ENCODE peak calls at places on chromosomes 7 and 10, in six cellular contexts. One of them, this sample, is unnamed. For H3K4me1 and H3K9me3, the result is how much of the 10 kb centered on the place peaks cover.

GRCh38 chr7:98616381-98617050 is 569 bp upstream of the NPTX2 start:
- DNase-seq in ovary: no peak
- DNase-seq in thoracic aorta: no peak
- DNase-seq in kidney: no peak
- DNase-seq in cardiac muscle cell: no peak
- DNase-seq in naive thymus-derived CD4-positive, alpha-beta T cell: no peak
- DNase-seq in this sample: no peak

GRCh38 chr7:19442016-19442785 is 266.6 kb downstream of the POLR1F start:
- DNase-seq in ovary: no peak
- DNase-seq in thoracic aorta: no peak
- DNase-seq in kidney: no peak
- DNase-seq in cardiac muscle cell: peak
- DNase-seq in naive thymus-derived CD4-positive, alpha-beta T cell: no peak
- DNase-seq in this sample: no peak

GRCh38 chr10:74704629-74705360 is 121.6 kb upstream of the KAT6B start:
- DNase-seq in ovary: no peak
- DNase-seq in thoracic aorta: no peak
- DNase-seq in kidney: no peak
- DNase-seq in cardiac muscle cell: no peak
- DNase-seq in naive thymus-derived CD4-positive, alpha-beta T cell: no peak
- DNase-seq in this sample: no peak

GRCh38 chr10:49023071-49023470 is 83.4 kb upstream of the LRRC18 start:
- DNase-seq in ovary: no peak
- DNase-seq in thoracic aorta: no peak
- DNase-seq in kidney: no peak
- DNase-seq in cardiac muscle cell: no peak
- DNase-seq in naive thymus-derived CD4-positive, alpha-beta T cell: no peak
- DNase-seq in this sample: no peak

GRCh38 chr10:133196221-133196920 is 33.6 kb upstream of the UTF1 start:
- DNase-seq in ovary: no peak
- DNase-seq in thoracic aorta: no peak
- DNase-seq in kidney: peak
- DNase-seq in cardiac muscle cell: no peak
- DNase-seq in naive thymus-derived CD4-positive, alpha-beta T cell: no peak
- DNase-seq in this sample: no peak

GRCh38 chr10:89867964-89868363 is 166.6 kb downstream of the KIF20B start:
- DNase-seq in ovary: no peak
- DNase-seq in thoracic aorta: no peak
- DNase-seq in kidney: no peak
- DNase-seq in cardiac muscle cell: no peak
- DNase-seq in naive thymus-derived CD4-positive, alpha-beta T cell: no peak
- DNase-seq in this sample: no peak

GRCh38 chr10:119933179-119933578 is 40.6 kb downstream of the SEC23IP start:
- DNase-seq in ovary: no peak
- DNase-seq in thoracic aorta: no peak
- DNase-seq in kidney: no peak
- DNase-seq in cardiac muscle cell: peak
- DNase-seq in naive thymus-derived CD4-positive, alpha-beta T cell: no peak
- DNase-seq in this sample: no peak

GRCh38 chr10:15630353-15630752 is 89.4 kb downstream of the ITGA8 start:
- DNase-seq in ovary: no peak
- DNase-seq in thoracic aorta: no peak
- DNase-seq in kidney: no peak
- DNase-seq in cardiac muscle cell: no peak
- DNase-seq in naive thymus-derived CD4-positive, alpha-beta T cell: no peak
- DNase-seq in this sample: no peak

GRCh38 chr10:24991298-24991697 is 24.7 kb downstream of the ENKUR start:
- DNase-seq in ovary: no peak
- DNase-seq in thoracic aorta: no peak
- DNase-seq in kidney: no peak
- DNase-seq in cardiac muscle cell: no peak
- DNase-seq in naive thymus-derived CD4-positive, alpha-beta T cell: no peak
- DNase-seq in this sample: no peak

GRCh38 chr10:16968722-16969055 is 151.5 kb upstream of the RSU1 start:
- DNase-seq in ovary: no peak
- DNase-seq in thoracic aorta: no peak
- DNase-seq in kidney: no peak
- DNase-seq in cardiac muscle cell: no peak
- DNase-seq in naive thymus-derived CD4-positive, alpha-beta T cell: no peak
- DNase-seq in this sample: no peak

GRCh38 chr7:101066858-101067227 is 18.4 kb upstream of the TRIM56 start:
- DNase-seq in ovary: no peak
- DNase-seq in thoracic aorta: no peak
- DNase-seq in kidney: peak
- DNase-seq in cardiac muscle cell: no peak
- DNase-seq in naive thymus-derived CD4-positive, alpha-beta T cell: no peak
- DNase-seq in this sample: no peak

GRCh38 chr7:33744293-33744692 is 161.0 kb upstream of the BMPER start:
- DNase-seq in ovary: no peak
- DNase-seq in thoracic aorta: no peak
- DNase-seq in kidney: no peak
- DNase-seq in cardiac muscle cell: peak
- DNase-seq in naive thymus-derived CD4-positive, alpha-beta T cell: no peak
- DNase-seq in this sample: no peak

GRCh38 chr7:118477026-118477425 is 252.5 kb downstream of the ANKRD7 start:
- DNase-seq in ovary: no peak
- DNase-seq in thoracic aorta: no peak
- DNase-seq in kidney: no peak
- DNase-seq in cardiac muscle cell: no peak
- DNase-seq in naive thymus-derived CD4-positive, alpha-beta T cell: no peak
- DNase-seq in this sample: no peak

GRCh38 chr7:150446288-150446938 is 4.0 kb upstream of the GIMAP8 start:
- DNase-seq in ovary: no peak
- DNase-seq in thoracic aorta: no peak
- DNase-seq in kidney: no peak
- DNase-seq in cardiac muscle cell: no peak
- DNase-seq in naive thymus-derived CD4-positive, alpha-beta T cell: no peak
- DNase-seq in this sample: no peak

GRCh38 chr7:107108951-107109350 is 59.9 kb upstream of the HBP1 start:
- DNase-seq in ovary: no peak
- DNase-seq in thoracic aorta: no peak
- DNase-seq in kidney: no peak
- DNase-seq in cardiac muscle cell: no peak
- DNase-seq in naive thymus-derived CD4-positive, alpha-beta T cell: no peak
- DNase-seq in this sample: no peak

GRCh38 chr10:47361293-47361692 is 13.1 kb downstream of the RBP3 start:
- DNase-seq in ovary: no peak
- DNase-seq in thoracic aorta: no peak
- DNase-seq in kidney: peak
- DNase-seq in cardiac muscle cell: peak
- DNase-seq in naive thymus-derived CD4-positive, alpha-beta T cell: no peak
- DNase-seq in this sample: no peak

GRCh38 chr10:11381511-11381910 is 229.9 kb downstream of the USP6NL start:
- DNase-seq in ovary: no peak
- DNase-seq in thoracic aorta: no peak
- DNase-seq in kidney: no peak
- DNase-seq in cardiac muscle cell: no peak
- DNase-seq in naive thymus-derived CD4-positive, alpha-beta T cell: no peak
- DNase-seq in this sample: no peak

DNA sequence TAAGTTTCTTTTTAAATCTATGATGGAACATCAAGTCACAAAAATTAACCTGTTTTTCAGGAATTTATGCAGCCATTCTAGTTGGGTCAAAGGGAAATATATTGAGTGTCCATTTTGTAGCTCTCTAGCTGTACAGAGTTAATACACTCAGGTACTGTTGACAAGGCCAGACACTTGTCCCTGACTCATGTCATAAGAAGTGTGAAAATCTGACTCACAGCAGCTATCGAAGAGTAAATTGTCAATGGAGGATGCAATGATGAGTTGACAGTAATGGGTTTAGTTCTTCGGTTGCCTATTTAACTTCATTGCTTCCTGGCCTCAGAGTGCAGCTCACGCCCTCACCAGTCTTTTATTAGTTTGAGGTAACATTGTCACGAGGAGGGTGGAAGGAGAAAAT is 255.2 kb downstream of the XPNPEP1 start:
- DNase-seq in ovary: no peak
- DNase-seq in thoracic aorta: no peak
- DNase-seq in kidney: no peak
- DNase-seq in cardiac muscle cell: no peak
- DNase-seq in naive thymus-derived CD4-positive, alpha-beta T cell: no peak
- DNase-seq in this sample: no peak
- H3K4me1 ChIP-seq in ovary: under half
- H3K4me1 ChIP-seq in thoracic aorta: under half
- H3K4me1 ChIP-seq in kidney: under half
- H3K4me1 ChIP-seq in cardiac muscle cell: under half
- H3K4me1 ChIP-seq in naive thymus-derived CD4-positive, alpha-beta T cell: under half
- H3K4me1 ChIP-seq in this sample: under half

DNA sequence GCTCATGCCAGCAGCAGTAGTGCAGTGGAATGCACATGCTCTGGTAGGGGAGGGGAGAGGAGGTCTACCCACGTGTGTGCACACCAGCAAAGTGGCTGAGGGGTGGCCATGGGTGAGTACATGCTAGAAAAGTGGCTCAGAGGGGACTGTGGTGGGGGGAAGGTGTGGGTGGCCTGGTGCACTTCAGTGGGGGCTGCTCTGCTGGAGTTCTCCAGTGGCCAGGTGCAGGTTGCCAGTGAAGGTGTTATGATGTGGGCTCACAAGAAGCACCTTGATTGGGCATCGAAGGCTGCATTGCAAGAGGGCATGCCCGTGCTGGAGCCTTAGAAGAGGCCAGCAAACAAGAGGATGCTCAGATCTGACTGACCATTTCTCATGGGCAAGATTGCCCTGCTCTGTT is 613.6 kb upstream of the PHF14 start:
- DNase-seq in ovary: no peak
- DNase-seq in thoracic aorta: no peak
- DNase-seq in kidney: no peak
- DNase-seq in cardiac muscle cell: no peak
- DNase-seq in naive thymus-derived CD4-positive, alpha-beta T cell: no peak
- DNase-seq in this sample: no peak
- H3K9me3 ChIP-seq in ovary: under half
- H3K9me3 ChIP-seq in thoracic aorta: under half
- H3K9me3 ChIP-seq in kidney: under half
- H3K9me3 ChIP-seq in cardiac muscle cell: under half
- H3K9me3 ChIP-seq in naive thymus-derived CD4-positive, alpha-beta T cell: under half
- H3K9me3 ChIP-seq in this sample: under half

DNA sequence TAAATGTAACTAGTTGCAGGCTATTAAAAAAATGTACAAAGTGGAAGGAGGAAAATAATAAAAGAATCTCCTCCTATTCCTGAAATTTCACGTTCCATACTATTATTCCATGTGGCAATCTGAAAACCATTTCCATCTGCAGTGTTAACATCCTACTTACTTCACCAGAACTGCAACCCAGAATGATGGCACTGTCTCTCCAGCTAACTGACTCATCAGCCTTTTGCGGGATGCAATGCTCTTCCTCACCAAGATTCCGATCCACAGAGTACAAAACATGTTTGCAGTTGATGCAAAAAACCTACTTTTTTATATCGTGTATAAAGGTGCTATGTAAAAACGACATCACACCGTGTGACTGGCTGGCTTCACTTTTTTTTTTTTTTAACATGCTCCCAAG is 50.8 kb downstream of the ESYT2 start:
- DNase-seq in ovary: no peak
- DNase-seq in thoracic aorta: no peak
- DNase-seq in kidney: no peak
- DNase-seq in cardiac muscle cell: no peak
- DNase-seq in naive thymus-derived CD4-positive, alpha-beta T cell: no peak
- DNase-seq in this sample: no peak
- H3K27ac ChIP-seq in ovary: no peak
- H3K27ac ChIP-seq in thoracic aorta: no peak
- H3K27ac ChIP-seq in kidney: no peak
- H3K27ac ChIP-seq in cardiac muscle cell: no peak
- H3K27ac ChIP-seq in naive thymus-derived CD4-positive, alpha-beta T cell: peak
- H3K27ac ChIP-seq in this sample: peak

GRCh38 chr7:30470163-30470770 is 8.3 kb downstream of the NOD1 start:
- DNase-seq in ovary: peak
- DNase-seq in thoracic aorta: peak
- DNase-seq in kidney: no peak
- DNase-seq in cardiac muscle cell: peak
- DNase-seq in naive thymus-derived CD4-positive, alpha-beta T cell: no peak
- DNase-seq in this sample: peak

GRCh38 chr7:30472771-30473392 is 5.7 kb downstream of the NOD1 start:
- DNase-seq in ovary: no peak
- DNase-seq in thoracic aorta: no peak
- DNase-seq in kidney: no peak
- DNase-seq in cardiac muscle cell: peak
- DNase-seq in naive thymus-derived CD4-positive, alpha-beta T cell: no peak
- DNase-seq in this sample: no peak

GRCh38 chr7:30470783-30471182 is 7.8 kb downstream of the NOD1 start:
- DNase-seq in ovary: peak
- DNase-seq in thoracic aorta: peak
- DNase-seq in kidney: no peak
- DNase-seq in cardiac muscle cell: peak
- DNase-seq in naive thymus-derived CD4-positive, alpha-beta T cell: no peak
- DNase-seq in this sample: no peak

GRCh38 chr7:30472081-30472770 is 6.4 kb downstream of the NOD1 start:
- DNase-seq in ovary: no peak
- DNase-seq in thoracic aorta: no peak
- DNase-seq in kidney: no peak
- DNase-seq in cardiac muscle cell: no peak
- DNase-seq in naive thymus-derived CD4-positive, alpha-beta T cell: no peak
- DNase-seq in this sample: no peak

GRCh38 chr7:30471205-30471604 is 7.4 kb downstream of the NOD1 start:
- DNase-seq in ovary: no peak
- DNase-seq in thoracic aorta: no peak
- DNase-seq in kidney: no peak
- DNase-seq in cardiac muscle cell: no peak
- DNase-seq in naive thymus-derived CD4-positive, alpha-beta T cell: no peak
- DNase-seq in this sample: no peak
- H3K4me1 ChIP-seq in ovary: under half
- H3K4me1 ChIP-seq in thoracic aorta: half or more
- H3K4me1 ChIP-seq in kidney: under half
- H3K4me1 ChIP-seq in cardiac muscle cell: half or more
- H3K4me1 ChIP-seq in naive thymus-derived CD4-positive, alpha-beta T cell: under half
- H3K4me1 ChIP-seq in this sample: half or more

GRCh38 chr7:153047079-153047478 is 287.5 kb downstream of the ACTR3B start:
- DNase-seq in ovary: no peak
- DNase-seq in thoracic aorta: no peak
- DNase-seq in kidney: no peak
- DNase-seq in cardiac muscle cell: no peak
- DNase-seq in naive thymus-derived CD4-positive, alpha-beta T cell: no peak
- DNase-seq in this sample: no peak

GRCh38 chr7:153047569-153047968 is 288.0 kb downstream of the ACTR3B start:
- DNase-seq in ovary: no peak
- DNase-seq in thoracic aorta: no peak
- DNase-seq in kidney: no peak
- DNase-seq in cardiac muscle cell: no peak
- DNase-seq in naive thymus-derived CD4-positive, alpha-beta T cell: no peak
- DNase-seq in this sample: no peak

GRCh38 chr7:153043440-153043839 is 283.9 kb downstream of the ACTR3B start:
- DNase-seq in ovary: no peak
- DNase-seq in thoracic aorta: no peak
- DNase-seq in kidney: no peak
- DNase-seq in cardiac muscle cell: no peak
- DNase-seq in naive thymus-derived CD4-positive, alpha-beta T cell: no peak
- DNase-seq in this sample: no peak

DNA sequence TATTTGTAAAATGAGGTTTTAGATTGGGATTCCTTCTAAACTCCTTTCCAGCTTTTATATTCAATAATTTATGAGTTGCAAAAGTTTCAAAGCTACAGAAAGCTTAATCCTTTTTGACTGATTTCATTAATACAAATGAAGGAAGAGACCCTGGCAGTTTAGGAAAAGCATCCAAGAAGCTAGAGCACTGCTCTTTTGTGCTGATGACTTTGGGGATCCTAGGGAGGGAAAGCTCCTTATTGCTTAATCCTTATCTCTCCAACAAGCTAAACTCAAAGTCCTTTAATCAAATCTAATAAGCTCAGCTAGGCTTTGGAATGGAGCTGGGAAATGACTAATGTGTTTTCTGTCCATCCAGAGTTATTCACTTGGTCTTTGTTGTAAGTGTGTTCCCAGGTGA is 285.4 kb downstream of the ACTR3B start:
- DNase-seq in ovary: no peak
- DNase-seq in thoracic aorta: no peak
- DNase-seq in kidney: no peak
- DNase-seq in cardiac muscle cell: no peak
- DNase-seq in naive thymus-derived CD4-positive, alpha-beta T cell: no peak
- DNase-seq in this sample: no peak
- H3K9me3 ChIP-seq in ovary: under half
- H3K9me3 ChIP-seq in thoracic aorta: under half
- H3K9me3 ChIP-seq in kidney: under half
- H3K9me3 ChIP-seq in cardiac muscle cell: under half
- H3K9me3 ChIP-seq in naive thymus-derived CD4-positive, alpha-beta T cell: under half
- H3K9me3 ChIP-seq in this sample: under half